ENCODE peak calls at places on chromosomes 4 and X, in ten cellular contexts. One of them, this sample, is unnamed.

GRCh38 chrX:46572295-46572936 is 1.1 kb upstream of the CHST7 start:
- DNase-seq in ELR: peak
- DNase-seq in MCF 10A: no peak
- DNase-seq in stimulated activated CD8-positive, alpha-beta memory T cell treated with anti-CD3 and anti-CD28 coated beads, Interleukin-7, amount 100 ng/mL, for 4 hours: no peak
- DNase-seq in stimulated activated CD4-positive, alpha-beta T cell treated with anti-CD3 and anti-CD28 coated beads, Interleukin-4, amount 100 ng/mL, for 24 hours: peak
- DNase-seq in progenitor cell of endocrine pancreas: no peak
- DNase-seq in HCT116: no peak
- DNase-seq in activated CD4-positive, CD25-positive, alpha-beta regulatory T cell treated with anti-CD3 and anti-CD28 coated beads, Interleukin-2, amount 50 U/mL, for 16 hours: no peak
- DNase-seq in HT1080: no peak
- DNase-seq in iris pigment epithelial cell: no peak
- DNase-seq in this sample: peak

GRCh38 chr4:107831140-107831539 is 6.4 kb downstream of the SGMS2 start:
- DNase-seq in ELR: no peak
- DNase-seq in MCF 10A: peak
- DNase-seq in stimulated activated CD8-positive, alpha-beta memory T cell treated with anti-CD3 and anti-CD28 coated beads, Interleukin-7, amount 100 ng/mL, for 4 hours: no peak
- DNase-seq in stimulated activated CD4-positive, alpha-beta T cell treated with anti-CD3 and anti-CD28 coated beads, Interleukin-4, amount 100 ng/mL, for 24 hours: no peak
- DNase-seq in progenitor cell of endocrine pancreas: no peak
- DNase-seq in HCT116: no peak
- DNase-seq in activated CD4-positive, CD25-positive, alpha-beta regulatory T cell treated with anti-CD3 and anti-CD28 coated beads, Interleukin-2, amount 50 U/mL, for 16 hours: no peak
- DNase-seq in HT1080: no peak
- DNase-seq in iris pigment epithelial cell: no peak
- DNase-seq in this sample: no peak

GRCh38 chr4:113869743-113870375 is 108.3 kb upstream of the CAMK2D start:
- DNase-seq in ELR: peak
- DNase-seq in MCF 10A: peak
- DNase-seq in stimulated activated CD8-positive, alpha-beta memory T cell treated with anti-CD3 and anti-CD28 coated beads, Interleukin-7, amount 100 ng/mL, for 4 hours: peak
- DNase-seq in stimulated activated CD4-positive, alpha-beta T cell treated with anti-CD3 and anti-CD28 coated beads, Interleukin-4, amount 100 ng/mL, for 24 hours: peak
- DNase-seq in progenitor cell of endocrine pancreas: no peak
- DNase-seq in HCT116: peak
- DNase-seq in activated CD4-positive, CD25-positive, alpha-beta regulatory T cell treated with anti-CD3 and anti-CD28 coated beads, Interleukin-2, amount 50 U/mL, for 16 hours: peak
- DNase-seq in HT1080: peak
- DNase-seq in iris pigment epithelial cell: peak
- DNase-seq in this sample: no peak

GRCh38 chr4:186227744-186228513 is 622 bp downstream of the KLKB1 start:
- DNase-seq in ELR: no peak
- DNase-seq in MCF 10A: no peak
- DNase-seq in stimulated activated CD8-positive, alpha-beta memory T cell treated with anti-CD3 and anti-CD28 coated beads, Interleukin-7, amount 100 ng/mL, for 4 hours: no peak
- DNase-seq in stimulated activated CD4-positive, alpha-beta T cell treated with anti-CD3 and anti-CD28 coated beads, Interleukin-4, amount 100 ng/mL, for 24 hours: no peak
- DNase-seq in progenitor cell of endocrine pancreas: no peak
- DNase-seq in HCT116: no peak
- DNase-seq in activated CD4-positive, CD25-positive, alpha-beta regulatory T cell treated with anti-CD3 and anti-CD28 coated beads, Interleukin-2, amount 50 U/mL, for 16 hours: no peak
- DNase-seq in HT1080: no peak
- DNase-seq in iris pigment epithelial cell: no peak
- DNase-seq in this sample: no peak

GRCh38 chrX:139213241-139213709 is 317.3 kb upstream of the F9 start:
- DNase-seq in ELR: no peak
- DNase-seq in MCF 10A: peak
- DNase-seq in stimulated activated CD8-positive, alpha-beta memory T cell treated with anti-CD3 and anti-CD28 coated beads, Interleukin-7, amount 100 ng/mL, for 4 hours: no peak
- DNase-seq in stimulated activated CD4-positive, alpha-beta T cell treated with anti-CD3 and anti-CD28 coated beads, Interleukin-4, amount 100 ng/mL, for 24 hours: no peak
- DNase-seq in progenitor cell of endocrine pancreas: no peak
- DNase-seq in HCT116: no peak
- DNase-seq in activated CD4-positive, CD25-positive, alpha-beta regulatory T cell treated with anti-CD3 and anti-CD28 coated beads, Interleukin-2, amount 50 U/mL, for 16 hours: no peak
- DNase-seq in HT1080: peak
- DNase-seq in iris pigment epithelial cell: no peak
- DNase-seq in this sample: peak

GRCh38 chr4:98516042-98516440 is 142.4 kb downstream of the TSPAN5 start:
- DNase-seq in ELR: peak
- DNase-seq in MCF 10A: peak
- DNase-seq in stimulated activated CD8-positive, alpha-beta memory T cell treated with anti-CD3 and anti-CD28 coated beads, Interleukin-7, amount 100 ng/mL, for 4 hours: no peak
- DNase-seq in stimulated activated CD4-positive, alpha-beta T cell treated with anti-CD3 and anti-CD28 coated beads, Interleukin-4, amount 100 ng/mL, for 24 hours: no peak
- DNase-seq in progenitor cell of endocrine pancreas: no peak
- DNase-seq in HCT116: peak
- DNase-seq in activated CD4-positive, CD25-positive, alpha-beta regulatory T cell treated with anti-CD3 and anti-CD28 coated beads, Interleukin-2, amount 50 U/mL, for 16 hours: no peak
- DNase-seq in HT1080: peak
- DNase-seq in iris pigment epithelial cell: peak
- DNase-seq in this sample: no peak

GRCh38 chr4:78439328-78439727 is 112.2 kb upstream of the ANXA3 start:
- DNase-seq in ELR: peak
- DNase-seq in MCF 10A: peak
- DNase-seq in stimulated activated CD8-positive, alpha-beta memory T cell treated with anti-CD3 and anti-CD28 coated beads, Interleukin-7, amount 100 ng/mL, for 4 hours: no peak
- DNase-seq in stimulated activated CD4-positive, alpha-beta T cell treated with anti-CD3 and anti-CD28 coated beads, Interleukin-4, amount 100 ng/mL, for 24 hours: no peak
- DNase-seq in progenitor cell of endocrine pancreas: no peak
- DNase-seq in HCT116: no peak
- DNase-seq in activated CD4-positive, CD25-positive, alpha-beta regulatory T cell treated with anti-CD3 and anti-CD28 coated beads, Interleukin-2, amount 50 U/mL, for 16 hours: no peak
- DNase-seq in HT1080: no peak
- DNase-seq in iris pigment epithelial cell: peak
- DNase-seq in this sample: no peak

GRCh38 chrX:88612870-88613329 is 134.1 kb upstream of the CPXCR1 start:
- DNase-seq in ELR: no peak
- DNase-seq in MCF 10A: peak
- DNase-seq in stimulated activated CD8-positive, alpha-beta memory T cell treated with anti-CD3 and anti-CD28 coated beads, Interleukin-7, amount 100 ng/mL, for 4 hours: no peak
- DNase-seq in stimulated activated CD4-positive, alpha-beta T cell treated with anti-CD3 and anti-CD28 coated beads, Interleukin-4, amount 100 ng/mL, for 24 hours: no peak
- DNase-seq in progenitor cell of endocrine pancreas: no peak
- DNase-seq in HCT116: no peak
- DNase-seq in activated CD4-positive, CD25-positive, alpha-beta regulatory T cell treated with anti-CD3 and anti-CD28 coated beads, Interleukin-2, amount 50 U/mL, for 16 hours: no peak
- DNase-seq in HT1080: peak
- DNase-seq in iris pigment epithelial cell: no peak
- DNase-seq in this sample: no peak

GRCh38 chr4:112857461-112857860 is 192.0 kb upstream of the ANK2 start:
- DNase-seq in ELR: peak
- DNase-seq in MCF 10A: peak
- DNase-seq in stimulated activated CD8-positive, alpha-beta memory T cell treated with anti-CD3 and anti-CD28 coated beads, Interleukin-7, amount 100 ng/mL, for 4 hours: no peak
- DNase-seq in stimulated activated CD4-positive, alpha-beta T cell treated with anti-CD3 and anti-CD28 coated beads, Interleukin-4, amount 100 ng/mL, for 24 hours: no peak
- DNase-seq in progenitor cell of endocrine pancreas: no peak
- DNase-seq in HCT116: peak
- DNase-seq in activated CD4-positive, CD25-positive, alpha-beta regulatory T cell treated with anti-CD3 and anti-CD28 coated beads, Interleukin-2, amount 50 U/mL, for 16 hours: no peak
- DNase-seq in HT1080: peak
- DNase-seq in iris pigment epithelial cell: peak
- DNase-seq in this sample: no peak

This sample was measured in Kasumi-1.